ENCODE peak calls at places on chromosome 10, in four cellular contexts. Z is adipocyte, A is transverse colon, J is uterus. C is an unnamed sample.
A peak's percentile ranks its signal among the peaks of the same experiment; 100 is the strongest.

GRCh38 chr10:129658673-129659072 is 191.6 kb downstream of the MGMT start:
- DNase-seq in Z (peak; percentile 13), A (no peak), J (no peak), C (no peak)

GRCh38 chr10:35447693-35448407 is 111.5 kb downstream of the CCNY start:
- DNase-seq in A (peak; percentile 35), J (no peak), Z (peak; percentile 64), C (no peak)

GRCh38 chr10:78802866-78803265 is 265.9 kb upstream of the ZMIZ1 start:
- DNase-seq in A (peak; percentile 17), Z (peak; percentile 84), J (peak; percentile 74), C (no peak)

GRCh38 chr10:98567396-98567795 is 120.7 kb upstream of the HPS1 start:
- DNase-seq in Z (no peak), A (no peak), J (no peak), C (no peak)

GRCh38 chr10:110850099-110850498 is 21.6 kb upstream of the PDCD4 start:
- DNase-seq in Z (no peak), J (no peak), A (no peak), C (no peak)

GRCh38 chr10:88582806-88583583 is at the start of gene RNLS:
- DNase-seq in Z (peak; percentile 68), J (peak; percentile 78), A (peak; percentile 78), C (peak; percentile 6)

GRCh38 chr10:109259293-109259692 is 664.0 kb downstream of the XPNPEP1 start:
- DNase-seq in J (no peak), A (no peak), Z (peak; percentile 30), C (no peak)

GRCh38 chr10:47339759-47340612 is 8.2 kb upstream of the RBP3 start:
- DNase-seq in Z (no peak), A (no peak), J (no peak), C (no peak)

GRCh38 chr10:129545257-129545656 is 78.2 kb downstream of the MGMT start:
- DNase-seq in J (no peak), A (no peak), Z (no peak), C (no peak)

GRCh38 chr10:48976208-48976607 is 36.6 kb upstream of the LRRC18 start:
- DNase-seq in Z (peak; percentile 51), A (no peak), J (no peak), C (no peak)

GRCh38 chr10:72259491-72260214 is 14.1 kb upstream of the DDIT4 start:
- DNase-seq in A (no peak), J (no peak), Z (peak; percentile 90), C (no peak)

GRCh38 chr10:61336831-61337230 is 116.3 kb downstream of the TMEM26 start:
- DNase-seq in A (no peak), Z (no peak), J (no peak), C (no peak)

GRCh38 chr10:56596257-56596656 is 235.2 kb upstream of the ZWINT start:
- DNase-seq in A (no peak), J (no peak), Z (no peak), C (no peak)

GRCh38 chr10:130484912-130485180 is 348.7 kb downstream of the GLRX3 start:
- DNase-seq in Z (no peak), A (no peak), J (no peak), C (no peak)

GRCh38 chr10:28981007-28981406 is 303.7 kb downstream of the BAMBI start:
- DNase-seq in Z (no peak), A (no peak), J (no peak), C (no peak)

GRCh38 chr10:62050941-62051433 is 149.5 kb downstream of the ARID5B start:
- DNase-seq in Z (peak; percentile 86), J (peak; percentile 51), A (peak; percentile 50), C (no peak)

GRCh38 chr10:31584789-31585406 is 265.9 kb downstream of the ZEB1 start:
- DNase-seq in A (no peak), J (no peak), Z (no peak), C (no peak)

GRCh38 chr10:60465801-60466200 is 76.1 kb upstream of the ANK3 start:
- DNase-seq in Z (no peak), A (no peak), J (no peak), C (no peak)

GRCh38 chr10:124417846-124418725 is 637 bp downstream of the OAT start:
- DNase-seq in A (peak; percentile 52), Z (peak; percentile 81), J (peak; percentile 55), C (no peak)

GRCh38 chr10:78614267-78614666 is 454.5 kb upstream of the ZMIZ1 start:
- DNase-seq in A (no peak), Z (no peak), J (no peak), C (no peak)

GRCh38 chr10:47397256-47397655 is 13.2 kb upstream of the ZNF488 start:
- DNase-seq in J (no peak), Z (no peak), A (no peak), C (no peak)

GRCh38 chr10:49351669-49352068 is 44.2 kb downstream of the DRGX start:
- DNase-seq in J (no peak), Z (no peak), A (no peak), C (no peak)

GRCh38 chr10:59382831-59383295 is 20.5 kb upstream of the FAM13C start:
- DNase-seq in A (no peak), J (peak; percentile 20), Z (peak; percentile 42), C (no peak)

GRCh38 chr10:124701881-124702656 is 42.1 kb downstream of the FAM53B start:
- DNase-seq in J (peak; percentile 83), Z (no peak), A (peak; percentile 44), C (no peak)

GRCh38 chr10:96124230-96125141 is 5.6 kb upstream of the ZNF518A start:
- DNase-seq in A (peak; percentile 63), Z (peak; percentile 29), J (no peak), C (no peak)

GRCh38 chr10:95268438-95268837 is 22.4 kb downstream of the PDLIM1 start:
- DNase-seq in A (no peak), J (peak; percentile 74), Z (no peak), C (no peak)

GRCh38 chr10:107091126-107091525 is 73.4 kb downstream of the SORCS1 start:
- DNase-seq in Z (no peak), A (no peak), J (no peak), C (no peak)